ENCODE peak calls at places on chromosomes 11 and 22, in four cellular contexts. I, G, V and A are unnamed samples.

GRCh38 chr11:75475767-75476650 is 43.0 kb upstream of the KLHL35 start:
- DNase-seq in V (no peak), G (peak), I (no peak), A (peak)

GRCh38 chr22:28369849-28370248 is 309.8 kb downstream of the TTC28 start:
- DNase-seq in I (no peak), V (no peak), G (no peak), A (no peak)

GRCh38 chr11:68090706-68091105 is 30.5 kb downstream of the CHKA start:
- DNase-seq in I (no peak), V (no peak), G (peak), A (no peak)

GRCh38 chr11:111335124-111335535 is 36.8 kb downstream of the POU2AF3 start:
- DNase-seq in V (no peak), I (no peak), G (no peak), A (no peak)

GRCh38 chr11:131511794-131512193 is 141.4 kb downstream of the NTM start:
- DNase-seq in G (no peak), V (no peak), I (peak), A (no peak)

GRCh38 chr11:44264761-44265160 is 45.2 kb downstream of the ALX4 start:
- DNase-seq in V (no peak), I (no peak), G (no peak), A (no peak)

GRCh38 chr22:45216133-45217003 is 24.3 kb downstream of the KIAA0930 start:
- DNase-seq in G (peak), I (no peak), V (no peak), A (no peak)

GRCh38 chr11:57781529-57781943 is 19.9 kb downstream of the CTNND1 start:
- DNase-seq in G (peak), I (no peak), V (no peak), A (peak)

GRCh38 chr11:60208951-60209350 is 26.1 kb upstream of the MS4A6A start:
- DNase-seq in I (no peak), V (no peak), G (no peak), A (no peak)

GRCh38 chr11:99822846-99823565 is 802.3 kb downstream of the CNTN5 start:
- DNase-seq in G (no peak), I (no peak), V (peak), A (no peak)

GRCh38 chr11:1442163-1442562 is 44.4 kb downstream of the MOB2 start:
- DNase-seq in G (peak), I (peak), V (no peak), A (no peak)

GRCh38 chr22:44645083-44645482 is 56.9 kb upstream of the PRR5 start:
- DNase-seq in I (no peak), V (no peak), G (no peak), A (no peak)

GRCh38 chr11:129543515-129544290 is 168.1 kb downstream of the BARX2 start:
- DNase-seq in G (no peak), V (no peak), I (no peak), A (no peak)

GRCh38 chr11:46657186-46657585 is 39.8 kb downstream of the ATG13 start:
- DNase-seq in V (no peak), G (no peak), I (no peak), A (no peak)

GRCh38 chr11:27397619-27398412 is 34.8 kb upstream of the CCDC34 start:
- DNase-seq in G (no peak), V (no peak), I (no peak), A (no peak)

GRCh38 chr11:49208006-49208721 is at the start of gene FOLH1:
- DNase-seq in I (no peak), V (no peak), G (peak), A (no peak)

GRCh38 chr22:22591348-22592299 is 32.6 kb upstream of the PRAME start:
- DNase-seq in V (no peak), I (no peak), G (no peak), A (no peak)